ENCODE peak calls at places on chromosome 11, in eight cellular contexts. F is left ventricle myocardium superior; X is activated CD4-positive, alpha-beta T cell treated with anti-CD3 and anti-CD28 coated beads, Interleukin-2, amount 10 ng/mL, durations not matched to agents 24 days and 14 days; A is fibroblast of mammary gland; P is HFFc6; Y is M059J; N is HT-29; K is foreskin fibroblast. G is an unnamed sample.

GRCh38 chr11:86288776-86289507 is 13.1 kb upstream of the HIKESHI start:
- DNase-seq in Y (no peak), A (no peak), X (peak), P (no peak), F (no peak), K (peak), N (no peak), G (no peak)

GRCh38 chr11:67202045-67202444 is 64.2 kb upstream of the GRK2 start:
- DNase-seq in N (no peak), P (no peak), X (no peak), F (no peak), A (no peak), Y (no peak), K (no peak), G (no peak)

GRCh38 chr11:16280256-16280682 is 76.1 kb downstream of the SOX6 start:
- DNase-seq in N (peak), F (peak), K (no peak), P (no peak), A (peak), X (peak), Y (peak), G (no peak)

GRCh38 chr11:6855971-6856542 is 6.8 kb upstream of the OR10A2 start:
- DNase-seq in K (peak), F (no peak), A (peak), X (no peak), P (peak), Y (peak), N (peak), G (no peak)

GRCh38 chr11:133957926-133958325 is 1.2 kb upstream of the IGSF9B start:
- DNase-seq in K (no peak), Y (no peak), X (no peak), N (peak), A (no peak), F (no peak), P (no peak), G (no peak)

GRCh38 chr11:46243796-46244109 is 33.7 kb upstream of the CREB3L1 start:
- DNase-seq in P (no peak), Y (no peak), F (no peak), A (no peak), N (no peak), K (no peak), X (no peak), G (no peak)

GRCh38 chr11:94147433-94147845 is 18.8 kb downstream of the PANX1 start:
- DNase-seq in K (no peak), N (no peak), P (no peak), X (peak), Y (no peak), F (no peak), A (no peak), G (no peak)

GRCh38 chr11:66066751-66067150 is 3.3 kb upstream of the PACS1 start:
- DNase-seq in X (no peak), K (no peak), P (no peak), N (no peak), Y (no peak), F (no peak), A (no peak), G (no peak)

GRCh38 chr11:18853086-18853720 is 61.6 kb upstream of the PTPN5 start:
- DNase-seq in X (no peak), F (no peak), P (peak), K (peak), Y (peak), N (peak), A (peak), G (no peak)

GRCh38 chr11:72039108-72039850 is 40.6 kb downstream of the IL18BP start:
- DNase-seq in K (peak), N (peak), Y (no peak), P (peak), X (no peak), A (peak), F (peak), G (no peak)

GRCh38 chr11:45083544-45084087 is 62.8 kb upstream of the PRDM11 start:
- DNase-seq in F (no peak), P (no peak), Y (peak), A (no peak), N (peak), K (no peak), X (no peak), G (no peak)

GRCh38 chr11:16987205-16987568 is 27.0 kb downstream of the PLEKHA7 start:
- DNase-seq in Y (peak), N (peak), K (no peak), A (no peak), X (no peak), P (no peak), F (no peak), G (no peak)

GRCh38 chr11:84261707-84262106 is 975.5 kb upstream of the CCDC90B start:
- DNase-seq in Y (no peak), K (no peak), F (no peak), N (peak), A (peak), X (no peak), P (no peak), G (no peak)

GRCh38 chr11:6315811-6316425 is 4.4 kb downstream of the CAVIN3 start:
- DNase-seq in A (peak), Y (peak), N (peak), P (peak), X (peak), F (peak), K (peak), G (peak)

GRCh38 chr11:911031-911889 is 650 bp upstream of the CHID1 start:
- DNase-seq in Y (peak), A (peak), K (peak), X (no peak), P (peak), N (no peak), F (peak), G (peak)

GRCh38 chr11:33015621-33016551 is at the start of gene DEPDC7:
- DNase-seq in F (peak), A (peak), P (peak), K (peak), X (peak), N (peak), Y (peak), G (peak)

GRCh38 chr11:46363455-46363920 is 16.2 kb downstream of the DGKZ start:
- DNase-seq in Y (peak), F (peak), N (peak), A (peak), P (peak), K (peak), X (no peak), G (peak)

GRCh38 chr11:46669606-46670243 is 30.7 kb downstream of the ARHGAP1 start:
- DNase-seq in Y (no peak), N (peak), K (peak), X (no peak), F (no peak), P (no peak), A (no peak), G (no peak)

GRCh38 chr11:109140857-109141515 is 281.0 kb upstream of the C11orf87 start:
- DNase-seq in N (no peak), F (no peak), X (no peak), P (no peak), K (no peak), Y (peak), A (no peak), G (no peak)

GRCh38 chr11:19774817-19775600 is 62.4 kb downstream of the NAV2 start:
- DNase-seq in A (no peak), K (peak), F (no peak), X (no peak), N (no peak), Y (no peak), P (no peak), G (no peak)

GRCh38 chr11:69953356-69953755 is 124.8 kb upstream of the ANO1 start:
- DNase-seq in X (no peak), N (no peak), K (no peak), Y (no peak), F (peak), P (no peak), A (no peak), G (no peak)

GRCh38 chr11:93603671-93604070 is 57.8 kb upstream of the CEP295 start:
- DNase-seq in A (no peak), K (no peak), N (no peak), X (no peak), F (no peak), Y (no peak), P (no peak), G (no peak)

GRCh38 chr11:44018127-44018521 is 29.7 kb upstream of the ACCSL start:
- DNase-seq in P (no peak), X (no peak), N (no peak), A (no peak), Y (no peak), K (no peak), F (no peak), G (no peak)

GRCh38 chr11:44998051-44998450 is 47.4 kb upstream of the TP53I11 start:
- DNase-seq in K (no peak), F (no peak), X (no peak), Y (no peak), P (no peak), N (no peak), A (no peak), G (no peak)

GRCh38 chr11:93775289-93775688 is 8.8 kb upstream of the MED17 start:
- DNase-seq in A (no peak), F (no peak), K (peak), P (no peak), X (no peak), Y (no peak), N (peak), G (no peak)

GRCh38 chr11:6129011-6129410 is 21.5 kb downstream of the OR56B4 start:
- DNase-seq in N (no peak), A (no peak), F (no peak), P (no peak), X (no peak), K (no peak), Y (no peak), G (no peak)

GRCh38 chr11:120399312-120399711 is 63.1 kb downstream of the ARHGEF12 start:
- DNase-seq in A (peak), P (no peak), F (no peak), N (no peak), Y (peak), K (peak), X (no peak), G (no peak)

GRCh38 chr11:92298238-92298565 is 73.6 kb downstream of the FAT3 start:
- DNase-seq in K (no peak), N (no peak), A (peak), F (no peak), X (no peak), Y (no peak), P (no peak), G (no peak)

GRCh38 chr11:45213717-45214116 is 67.3 kb downstream of the PRDM11 start:
- DNase-seq in K (no peak), Y (no peak), X (no peak), N (no peak), F (no peak), P (no peak), A (no peak), G (no peak)

GRCh38 chr11:120499859-120500258 is 11.7 kb upstream of the GRIK4 start:
- DNase-seq in K (no peak), X (no peak), A (no peak), Y (no peak), P (no peak), F (no peak), N (no peak), G (no peak)

GRCh38 chr11:65026810-65027209 is 429 bp upstream of the SNX15 start:
- DNase-seq in K (no peak), P (peak), N (no peak), F (no peak), Y (no peak), X (no peak), A (peak), G (no peak)

GRCh38 chr11:100955318-100955717 is 174.3 kb downstream of the PGR start:
- DNase-seq in N (no peak), X (no peak), Y (no peak), A (no peak), P (no peak), K (no peak), F (no peak), G (no peak)

GRCh38 chr11:75262961-75263852 is 22.6 kb downstream of the TPBGL start:
- DNase-seq in X (no peak), N (no peak), F (no peak), P (no peak), A (no peak), Y (peak), K (no peak), G (no peak)

GRCh38 chr11:84993386-84993785 is 633.8 kb downstream of the DLG2 start:
- DNase-seq in F (no peak), P (no peak), Y (peak), X (no peak), K (no peak), A (peak), N (no peak), G (peak)

GRCh38 chr11:17406082-17406817 is 17.8 kb upstream of the KCNJ11 start:
- DNase-seq in F (no peak), P (no peak), A (no peak), K (no peak), X (no peak), N (no peak), Y (no peak), G (no peak)

GRCh38 chr11:24324211-24324610 is 172.6 kb upstream of the LUZP2 start:
- DNase-seq in P (no peak), N (no peak), F (no peak), Y (peak), A (no peak), K (peak), X (no peak), G (peak)

GRCh38 chr11:68843703-68844312 is 2.1 kb upstream of the CPT1A start:
- DNase-seq in P (no peak), A (no peak), X (peak), F (peak), Y (peak), N (peak), K (no peak), G (peak)